ENCODE peak calls at places on chromosomes 12 and 14, in seven cellular contexts. K is mucosa of gallbladder; Q is suprapubic skin; E is amniotic stem cell; G is NCI-H2171; F is activated CD4-positive, CD25-positive, alpha-beta regulatory T cell; Z is activated T-helper 1 cell treated with anti-CD3 and anti-CD28 coated beads, Interleukin-2, amount 50 U/mL, for 16 hours. S is an unnamed sample.

GRCh38 chr12:85641796-85642195 is 194.4 kb downstream of the RASSF9 start:
- DNase-seq in E (no peak), G (no peak), Q (no peak), Z (no peak), F (no peak), K (no peak), S (no peak)

GRCh38 chr12:105960319-105961076 is 178.3 kb downstream of the NUAK1 start:
- DNase-seq in Z (no peak), Q (no peak), F (no peak), K (no peak), G (no peak), E (no peak), S (no peak)

GRCh38 chr12:50734409-50735263 is 29.3 kb upstream of the ATF1 start:
- DNase-seq in E (no peak), Z (no peak), G (peak), Q (no peak), K (no peak), F (no peak), S (peak)

GRCh38 chr14:100428727-100429126 is 105.6 kb downstream of the SLC25A47 start:
- DNase-seq in K (no peak), G (no peak), E (no peak), Q (no peak), Z (no peak), F (no peak), S (no peak)

GRCh38 chr14:89011727-89012271 is 187.3 kb downstream of the TTC8 start:
- DNase-seq in F (no peak), K (no peak), G (no peak), Z (no peak), Q (no peak), E (no peak), S (no peak)

GRCh38 chr12:48351022-48351708 is 446 bp upstream of the ZNF641 start:
- DNase-seq in G (no peak), Q (peak), F (no peak), Z (no peak), E (no peak), K (peak), S (no peak)

GRCh38 chr14:31208546-31209424 is 1.2 kb upstream of the HECTD1 start:
- DNase-seq in Z (no peak), F (no peak), K (no peak), E (no peak), Q (no peak), G (no peak), S (peak)

GRCh38 chr12:132099739-132100138 is 44.4 kb downstream of the DDX51 start:
- DNase-seq in Q (no peak), Z (no peak), K (no peak), F (no peak), G (no peak), E (no peak), S (no peak)

GRCh38 chr12:128856035-128856790 is 2.9 kb downstream of the GLT1D1 start:
- DNase-seq in F (no peak), K (no peak), E (no peak), Z (no peak), Q (peak), G (no peak), S (no peak)

GRCh38 chr12:117031843-117032592 is 67.2 kb downstream of the TESC start:
- DNase-seq in E (no peak), F (no peak), Q (peak), Z (no peak), G (no peak), K (no peak), S (no peak)

GRCh38 chr14:56933446-56933845 is 123.2 kb upstream of the OTX2 start:
- DNase-seq in G (no peak), E (no peak), Z (no peak), K (no peak), Q (no peak), F (no peak), S (no peak)

GRCh38 chr12:65494537-65494936 is 216.1 kb downstream of the MSRB3 start:
- DNase-seq in Z (no peak), F (no peak), Q (no peak), E (no peak), G (no peak), K (no peak), S (no peak)

GRCh38 chr12:79939728-79940306 is 4.9 kb upstream of the PPP1R12A start:
- DNase-seq in Q (no peak), E (no peak), Z (no peak), F (no peak), G (no peak), K (no peak), S (no peak)

GRCh38 chr14:24297190-24297964 is 2.2 kb downstream of the DHRS1 start:
- DNase-seq in G (peak), E (no peak), F (no peak), Q (no peak), Z (no peak), K (no peak), S (no peak)

GRCh38 chr12:26704684-26705475 is 128.1 kb downstream of the ITPR2 start:
- DNase-seq in F (no peak), E (no peak), Z (no peak), G (no peak), K (peak), Q (no peak), S (no peak)

GRCh38 chr12:15858348-15858747 is 23.8 kb upstream of the STRAP start:
- DNase-seq in G (no peak), F (no peak), Z (no peak), Q (no peak), E (no peak), K (no peak), S (no peak)

GRCh38 chr12:56206373-56207166 is 15.2 kb downstream of the RNF41 start:
- DNase-seq in Q (no peak), E (no peak), G (no peak), F (no peak), K (peak), Z (no peak), S (peak)

GRCh38 chr12:50507930-50508329 is 3.1 kb downstream of the DIP2B start:
- DNase-seq in Q (no peak), F (no peak), E (no peak), Z (no peak), K (no peak), G (no peak), S (no peak)

GRCh38 chr12:103580026-103580425 is 7.0 kb upstream of the STAB2 start:
- DNase-seq in F (no peak), E (no peak), G (no peak), K (no peak), Q (no peak), Z (no peak), S (no peak)

GRCh38 chr12:101552277-101552676 is 42.5 kb upstream of the MYBPC1 start:
- DNase-seq in E (no peak), F (no peak), G (peak), Z (no peak), Q (no peak), K (peak), S (no peak)

GRCh38 chr12:128365831-128366231 is 98.9 kb downstream of the TMEM132C start:
- DNase-seq in F (no peak), Q (peak), K (peak), E (no peak), Z (no peak), G (no peak), S (no peak)